ENCODE peak calls at places on chromosomes 4 and X, in seven cellular contexts. F is activated gamma-delta T cell treated with Interleukin-2 at 50 U/mL for 16 hours; T is activated CD8-positive, alpha-beta memory T cell treated with anti-CD3 and anti-CD28 coated beads for 48 hours; J is erythroblast; R is choroid plexus epithelial cell; E is cardiac muscle cell; Z is NCI-H82. Q is an unnamed sample.

GRCh38 chr4:148633720-148634119 is 191.5 kb upstream of the NR3C2 start:
- DNase-seq in E (no peak), Z (no peak), R (no peak), T (no peak), J (no peak), F (no peak), Q (no peak)

GRCh38 chrX:44428989-44429627 is 85.6 kb upstream of the EFHC2 start:
- DNase-seq in F (no peak), R (no peak), T (no peak), J (no peak), Z (no peak), E (no peak), Q (no peak)

GRCh38 chrX:18931972-18932371 is 51.9 kb downstream of the PHKA2 start:
- DNase-seq in F (no peak), Z (peak), E (peak), T (no peak), R (peak), J (peak), Q (no peak)

GRCh38 chrX:76520273-76521054 is 93.0 kb downstream of the MAGEE1 start:
- DNase-seq in R (no peak), F (no peak), Z (no peak), T (no peak), J (no peak), E (no peak), Q (no peak)

GRCh38 chr4:128869801-128870509 is 60.5 kb downstream of the JADE1 start:
- DNase-seq in E (no peak), R (no peak), T (no peak), J (no peak), F (no peak), Z (no peak), Q (no peak)

GRCh38 chrX:45083314-45083713 is 117.4 kb downstream of the DIPK2B start:
- DNase-seq in F (no peak), T (no peak), Z (no peak), R (no peak), J (no peak), E (no peak), Q (no peak)

GRCh38 chrX:150902434-150903109 is 4.1 kb upstream of the CD99L2 start:
- DNase-seq in T (no peak), E (no peak), R (no peak), F (no peak), J (no peak), Z (no peak), Q (no peak)

GRCh38 chr4:80027611-80028010 is 45.4 kb downstream of the ANTXR2 start:
- DNase-seq in R (peak), F (no peak), T (no peak), J (no peak), Z (no peak), E (no peak), Q (no peak)

GRCh38 chr4:129323630-129324029 is 227.7 kb downstream of the C4orf33 start:
- DNase-seq in Z (peak), E (no peak), J (no peak), R (no peak), T (no peak), F (no peak), Q (no peak)

GRCh38 chr4:14059006-14059405 is 431.5 kb upstream of the BOD1L1 start:
- DNase-seq in R (peak), Z (no peak), T (no peak), F (no peak), J (no peak), E (no peak), Q (no peak)

GRCh38 chrX:682892-683291 is 52.3 kb downstream of the SHOX start:
- DNase-seq in J (no peak), R (no peak), E (no peak), F (no peak), Z (no peak), T (no peak), Q (no peak)

GRCh38 chr4:63580796-63581475 is 828.3 kb downstream of the TECRL start:
- DNase-seq in J (no peak), R (no peak), T (no peak), Z (no peak), F (no peak), E (no peak), Q (no peak)

GRCh38 chr4:17811078-17811603 is 362 bp downstream of the NCAPG start:
- DNase-seq in J (peak), E (no peak), F (no peak), Z (no peak), T (no peak), R (no peak), Q (no peak)

GRCh38 chrX:154734101-154734781 is 16.6 kb downstream of the GAB3 start:
- DNase-seq in F (peak), Z (no peak), R (peak), E (no peak), J (no peak), T (no peak), Q (no peak)

Q was measured in SHP77.